ENCODE peak calls at places on chromosomes 4 and X, in four cellular contexts. B is body of pancreas, K is heart right ventricle, Q is tibial nerve. T is an unnamed sample.

GRCh38 chrX:39859991-39860861 is 237.5 kb downstream of the BCOR start:
- DNase-seq in B (no peak), K (peak), Q (no peak), T (peak)

GRCh38 chrX:38704146-38704882 is 96.9 kb upstream of the MID1IP1 start:
- DNase-seq in B (no peak), K (no peak), Q (no peak), T (no peak)

GRCh38 chr4:28093071-28093470 is 1232.4 kb downstream of the STIM2 start:
- DNase-seq in B (no peak), K (no peak), Q (no peak), T (no peak)

GRCh38 chr4:2940267-2941137 is 22.7 kb downstream of the NOP14 start:
- DNase-seq in B (no peak), K (no peak), Q (no peak), T (no peak)

GRCh38 chr4:123495530-123495929 is 98.9 kb downstream of the SPRY1 start:
- DNase-seq in B (no peak), K (no peak), Q (no peak), T (no peak)

GRCh38 chr4:139171878-139172691 is 4.9 kb downstream of the ELF2 start:
- DNase-seq in B (no peak), K (no peak), Q (no peak), T (peak)

GRCh38 chrX:44036336-44036735 is 63.1 kb upstream of the NDP start:
- DNase-seq in B (no peak), K (no peak), Q (no peak), T (peak)

GRCh38 chrX:40009890-40010289 is 87.9 kb downstream of the BCOR start:
- DNase-seq in B (no peak), K (no peak), Q (no peak), T (no peak)

GRCh38 chr4:98284640-98285046 is 23.5 kb downstream of the RAP1GDS1 start:
- DNase-seq in B (no peak), K (no peak), Q (no peak), T (no peak)

GRCh38 chrX:46831620-46832327 is 5.1 kb upstream of the RP2 start:
- DNase-seq in B (no peak), K (no peak), Q (no peak), T (no peak)

GRCh38 chr4:56681158-56681848 is at the start of gene HOPX:
- DNase-seq in B (peak), K (peak), Q (no peak), T (peak)

GRCh38 chr4:155515444-155515843 is 138.7 kb upstream of the MAP9 start:
- DNase-seq in B (no peak), K (no peak), Q (no peak), T (peak)

GRCh38 chr4:16684083-16684482 is 214.4 kb downstream of the LDB2 start:
- DNase-seq in B (no peak), K (peak), Q (no peak), T (peak)

GRCh38 chr4:147340547-147341225 is 140.2 kb upstream of the EDNRA start:
- DNase-seq in B (no peak), K (no peak), Q (no peak), T (no peak)

GRCh38 chr4:74266081-74266480 is 42.2 kb upstream of the EPGN start:
- DNase-seq in B (no peak), K (no peak), Q (no peak), T (no peak)

GRCh38 chrX:1531106-1531890 is 5.7 kb downstream of the P2RY8 start:
- DNase-seq in B (no peak), K (no peak), Q (no peak), T (no peak)

GRCh38 chr4:8893227-8893623 is 21.6 kb upstream of the HMX1 start:
- DNase-seq in B (no peak), K (no peak), Q (no peak), T (no peak)
- H3K4me3 ChIP-seq in B (no peak), K (no peak), Q (peak), T (no peak)

GRCh38 chrX:155215443-155216178 is 649 bp upstream of the VBP1 start:
- DNase-seq in B (no peak), K (no peak), Q (no peak), T (peak)
- TF ChIP-seq CTCF in B (no peak), K (no peak), Q (no peak), T (no peak)

DNA sequence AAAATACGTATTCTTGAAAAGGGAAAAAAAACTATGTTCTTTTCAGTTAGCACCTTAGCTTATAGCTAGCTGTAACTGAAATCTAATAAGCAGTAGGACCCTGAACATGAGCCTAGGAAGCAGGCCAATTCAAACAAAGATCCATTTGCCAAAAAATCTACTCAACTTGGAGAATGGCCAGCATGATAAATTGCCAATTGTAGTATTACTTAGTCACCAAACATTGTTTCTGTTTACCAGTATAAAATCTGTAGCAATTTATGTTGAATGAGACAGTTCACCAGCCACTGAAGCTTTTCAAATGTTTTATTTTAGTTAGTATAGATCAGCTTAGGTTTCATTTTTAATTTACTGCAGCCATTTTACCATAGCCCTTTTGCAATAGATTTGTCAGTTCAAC is 323.6 kb upstream of the DIPK2B start:
- DNase-seq in B (no peak), K (no peak), Q (no peak), T (peak)
- H3K4me3 ChIP-seq in B (no peak), K (no peak), Q (no peak), T (no peak)

DNA sequence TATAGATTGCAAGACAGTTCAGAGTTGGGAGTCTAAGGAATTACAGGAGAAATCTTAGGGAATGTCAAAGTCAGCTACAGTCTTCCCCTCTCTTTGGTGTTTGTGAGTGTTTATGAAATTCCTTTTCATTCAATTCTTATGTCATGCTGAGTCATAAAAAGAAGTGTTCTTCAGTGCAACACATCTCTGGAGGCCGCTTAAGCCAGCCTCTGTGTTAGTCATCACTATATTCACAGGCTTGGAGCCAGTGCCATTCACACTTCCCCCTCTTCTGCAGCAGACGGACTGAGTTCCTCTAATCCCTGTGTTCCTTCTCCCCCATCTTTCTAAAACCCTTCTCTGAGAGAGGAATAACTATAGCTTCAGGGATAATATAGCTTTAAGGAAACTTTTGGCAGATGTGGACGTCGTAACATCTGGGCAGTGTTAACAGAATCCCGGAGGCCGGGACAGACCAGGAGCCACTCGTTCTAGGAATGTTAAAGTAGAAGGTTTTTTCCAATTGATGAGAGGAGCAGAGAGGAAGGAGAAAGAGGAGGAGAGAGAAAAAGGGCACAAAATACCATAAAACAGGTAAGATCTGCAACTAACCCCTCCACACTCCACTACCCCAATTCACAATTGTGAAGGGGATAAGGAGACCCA is at the start of gene SRPX2:
- DNase-seq in B (peak), K (peak), Q (peak), T (peak)
- TF ChIP-seq CTCF in B (no peak), K (no peak), Q (no peak), T (no peak)

GRCh38 chr4:153792893-153793227 is 4.0 kb upstream of the SFRP2 start:
- DNase-seq in B (no peak), K (no peak), Q (no peak), T (no peak)
- H3K4me3 ChIP-seq in B (no peak), K (peak), Q (peak), T (no peak)

GRCh38 chrX:41445171-41445570 is 2.0 kb upstream of the NYX start:
- DNase-seq in B (no peak), K (no peak), Q (no peak), T (no peak)

GRCh38 chrX:41447897-41448296 is 754 bp downstream of the NYX start:
- DNase-seq in B (no peak), K (no peak), Q (no peak), T (no peak)

GRCh38 chrX:41442824-41443560 is 4.2 kb upstream of the NYX start:
- DNase-seq in B (no peak), K (no peak), Q (no peak), T (no peak)

GRCh38 chrX:41445781-41446358 is 1.3 kb upstream of the NYX start:
- DNase-seq in B (peak), K (no peak), Q (no peak), T (no peak)

DNA sequence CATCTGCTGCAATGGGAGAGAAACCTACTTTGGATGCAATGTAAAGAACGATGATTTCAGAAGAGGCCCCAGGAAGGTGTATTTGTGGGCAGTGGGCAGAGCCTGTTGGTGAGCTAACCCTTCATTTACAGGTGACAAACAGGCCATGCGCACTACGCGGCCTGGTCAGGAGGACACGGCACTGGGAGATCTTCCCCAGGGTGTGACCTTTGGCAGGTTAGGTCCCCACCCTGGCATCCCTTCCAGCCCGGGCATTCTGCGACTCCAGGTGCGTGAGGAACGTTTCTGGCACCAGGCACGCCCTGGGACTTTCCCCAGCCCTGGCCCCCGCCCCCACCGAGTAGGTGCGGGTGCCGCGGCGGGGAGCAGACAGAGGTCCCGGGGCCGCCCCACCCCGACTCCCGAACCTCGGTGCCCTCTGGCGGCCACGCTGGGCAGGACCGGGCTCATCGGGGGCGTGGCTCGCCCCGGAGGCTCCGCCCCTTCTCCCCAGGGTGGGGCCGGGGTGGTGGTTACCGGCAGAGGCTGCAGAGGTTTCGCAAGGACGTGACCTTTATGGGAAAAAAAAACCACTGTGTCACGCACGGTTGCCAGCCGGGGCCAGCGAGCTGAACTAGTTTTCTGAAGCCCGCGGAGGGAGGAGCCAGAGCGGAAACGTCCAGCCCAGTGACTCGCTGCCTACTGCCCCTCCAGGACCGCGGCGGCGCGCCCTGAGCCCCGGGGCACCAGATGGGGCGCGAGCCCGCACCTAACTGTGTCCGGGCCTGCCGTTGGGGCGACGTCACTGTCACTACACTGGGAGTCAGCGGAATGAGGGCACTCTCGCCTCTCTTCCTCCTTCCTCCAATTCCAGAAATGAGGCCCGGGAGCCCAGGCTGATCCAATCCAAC is 5.0 kb upstream of the NYX start:
- DNase-seq in B (peak), K (peak), Q (peak), T (peak)
- TF ChIP-seq CTCF in B (peak), K (peak), Q (peak), T (peak)

T was measured in fibroblast of villous mesenchyme.